ENCODE peak calls at places on chromosomes 2 and 18, in six cellular contexts. Q, K, T, E, R and S are unnamed samples.

GRCh38 chr18:13540783-13541182 is 185.6 kb downstream of the FAM210A start:
- DNase-seq in E (no peak), Q (no peak), T (no peak), K (no peak), R (no peak), S (no peak)

GRCh38 chr2:118014492-118014824 is 588 bp upstream of the CCDC93 start:
- DNase-seq in E (no peak), K (no peak), Q (no peak), T (no peak), R (no peak), S (peak)

GRCh38 chr18:50469380-50469781 is 90.5 kb upstream of the MAPK4 start:
- DNase-seq in T (peak), Q (no peak), R (no peak), E (peak), K (peak), S (no peak)

GRCh38 chr2:166516712-166517303 is 22.8 kb upstream of the SCN7A start:
- DNase-seq in K (no peak), R (peak), Q (no peak), E (no peak), T (no peak), S (no peak)

GRCh38 chr18:62486290-62486964 is 36.4 kb upstream of the ZCCHC2 start:
- DNase-seq in E (no peak), K (no peak), T (no peak), Q (no peak), R (peak), S (peak)

GRCh38 chr2:233373316-233373715 is 19.0 kb downstream of the DGKD start:
- DNase-seq in T (no peak), R (no peak), Q (no peak), K (no peak), E (no peak), S (no peak)

GRCh38 chr2:11389551-11390528 is 45.4 kb upstream of the ROCK2 start:
- DNase-seq in Q (no peak), K (no peak), R (peak), E (no peak), T (no peak), S (peak)

GRCh38 chr18:28088477-28088876 is 88.5 kb downstream of the CDH2 start:
- DNase-seq in Q (no peak), E (no peak), R (no peak), T (no peak), K (no peak), S (no peak)

GRCh38 chr18:43587538-43588153 is 310.4 kb upstream of the SYT4 start:
- DNase-seq in Q (no peak), E (no peak), R (peak), T (no peak), K (no peak), S (no peak)

GRCh38 chr2:39718483-39718882 is 52.8 kb downstream of the TMEM178A start:
- DNase-seq in K (no peak), Q (no peak), T (no peak), R (no peak), E (no peak), S (no peak)

GRCh38 chr18:2641638-2642037 is 13.9 kb upstream of the SMCHD1 start:
- DNase-seq in E (no peak), R (peak), Q (no peak), T (no peak), K (no peak), S (no peak)

GRCh38 chr2:9508934-9509333 is 34.6 kb downstream of the IAH1 start:
- DNase-seq in R (no peak), Q (no peak), T (no peak), E (no peak), K (no peak), S (no peak)

GRCh38 chr2:69524799-69525198 is 87.6 kb upstream of the NFU1 start:
- DNase-seq in K (no peak), Q (no peak), R (no peak), T (no peak), E (no peak), S (no peak)

GRCh38 chr2:157925071-157925470 is 48.9 kb upstream of the ACVR1 start:
- DNase-seq in Q (no peak), R (no peak), T (no peak), E (no peak), K (no peak), S (no peak)

GRCh38 chr2:218432676-218433365 is 13.9 kb downstream of the VIL1 start:
- DNase-seq in Q (no peak), K (no peak), T (no peak), E (no peak), R (no peak), S (no peak)

GRCh38 chr2:135563793-135564192 is 32.5 kb downstream of the R3HDM1 start:
- DNase-seq in K (no peak), T (no peak), Q (no peak), E (no peak), R (no peak), S (no peak)

GRCh38 chr2:74005786-74006185 is 21.1 kb downstream of the TET3 start:
- DNase-seq in R (peak), E (no peak), T (no peak), K (no peak), Q (no peak), S (no peak)

GRCh38 chr2:109143214-109144187 is 14.5 kb downstream of the SH3RF3 start:
- DNase-seq in E (no peak), T (no peak), R (no peak), K (no peak), Q (no peak), S (no peak)

GRCh38 chr18:5103693-5104092 is 93.4 kb downstream of the AKAIN1 start:
- DNase-seq in Q (no peak), R (no peak), E (no peak), K (no peak), T (no peak), S (no peak)

GRCh38 chr18:49459404-49460171 is 857 bp downstream of the DYM start:
- DNase-seq in E (no peak), K (peak), Q (no peak), T (no peak), R (peak), S (no peak)

GRCh38 chr18:55381277-55381676 is 206.7 kb downstream of the TCF4 start:
- DNase-seq in Q (peak), K (no peak), R (peak), E (no peak), T (no peak), S (no peak)

GRCh38 chr2:70893186-70893585 is 42.5 kb upstream of the ATP6V1B1 start:
- DNase-seq in T (no peak), Q (no peak), E (no peak), R (no peak), K (no peak), S (no peak)

GRCh38 chr2:69995511-69995910 is 34.1 kb upstream of the ASPRV1 start:
- DNase-seq in E (no peak), R (no peak), K (no peak), Q (no peak), T (no peak), S (no peak)

GRCh38 chr2:168992026-168992425 is 39.1 kb downstream of the ABCB11 start:
- DNase-seq in Q (no peak), T (no peak), R (peak), E (no peak), K (no peak), S (no peak)

GRCh38 chr2:216139884-216140283 is 30.7 kb downstream of the XRCC5 start:
- DNase-seq in R (no peak), T (no peak), E (no peak), Q (no peak), K (no peak), S (no peak)

GRCh38 chr2:110853516-110853915 is 121.1 kb downstream of the ACOXL start:
- DNase-seq in T (no peak), R (peak), K (no peak), E (no peak), Q (no peak), S (no peak)

GRCh38 chr2:212905640-212906201 is 245.7 kb downstream of the IKZF2 start:
- DNase-seq in R (peak), Q (no peak), K (no peak), T (no peak), E (no peak), S (no peak)

GRCh38 chr2:236025892-236026291 is 142.3 kb downstream of the GBX2 start:
- DNase-seq in R (no peak), K (no peak), T (no peak), E (no peak), Q (no peak), S (no peak)

GRCh38 chr18:58419587-58420199 is 209.2 kb downstream of the ALPK2 start:
- DNase-seq in T (no peak), K (no peak), R (no peak), E (no peak), Q (no peak), S (no peak)

GRCh38 chr18:60413944-60414547 is 41.5 kb upstream of the MC4R start:
- DNase-seq in K (no peak), T (no peak), R (no peak), E (no peak), Q (no peak), S (no peak)

GRCh38 chr2:30756051-30756719 is 51.1 kb downstream of the CAPN13 start:
- DNase-seq in Q (no peak), T (no peak), K (no peak), R (peak), E (no peak), S (peak)

GRCh38 chr18:12008181-12008767 is 27.0 kb downstream of the IMPA2 start:
- DNase-seq in E (no peak), R (no peak), K (no peak), T (no peak), Q (no peak), S (no peak)

GRCh38 chr2:144324446-144325045 is 195.4 kb downstream of the ZEB2 start:
- DNase-seq in K (no peak), E (no peak), R (no peak), T (no peak), Q (no peak), S (no peak)

GRCh38 chr2:227482638-227483340 is 10.8 kb downstream of the AGFG1 start:
- DNase-seq in K (no peak), E (no peak), T (no peak), Q (no peak), R (peak), S (no peak)

GRCh38 chr2:136909777-136910176 is 144.4 kb downstream of the THSD7B start:
- DNase-seq in R (no peak), Q (no peak), E (no peak), K (no peak), T (no peak), S (no peak)

GRCh38 chr18:48806551-48807261 is 144.1 kb downstream of the SMAD7 start:
- DNase-seq in K (peak), T (peak), R (no peak), E (no peak), Q (no peak), S (no peak)

GRCh38 chr18:8947576-8947975 is 154.9 kb upstream of the NDUFV2 start:
- DNase-seq in E (no peak), T (no peak), K (no peak), Q (no peak), R (peak), S (no peak)

GRCh38 chr2:70851704-70852103 is 16.1 kb upstream of the CD207 start:
- DNase-seq in T (no peak), R (no peak), Q (no peak), E (no peak), K (no peak), S (no peak)

GRCh38 chr18:3675994-3676393 is 226.0 kb downstream of the TGIF1 start:
- DNase-seq in T (no peak), K (no peak), Q (no peak), E (no peak), R (no peak), S (no peak)

GRCh38 chr2:21318263-21318662 is 194.5 kb downstream of the TDRD15 start:
- DNase-seq in T (no peak), R (no peak), E (no peak), K (no peak), Q (no peak), S (no peak)

GRCh38 chr2:21317131-21317530 is 193.4 kb downstream of the TDRD15 start:
- DNase-seq in E (peak), K (peak), T (peak), R (peak), Q (no peak), S (no peak)
- TF ChIP-seq CTCF in E (peak), K (peak), T (peak), R (no peak), Q (no peak), S (peak)

GRCh38 chr2:23621616-23622015 is 236.6 kb downstream of the KLHL29 start:
- DNase-seq in R (no peak), Q (no peak), T (no peak), E (no peak), K (no peak), S (peak)
- TF ChIP-seq CTCF in R (no peak), Q (no peak), T (no peak), E (no peak), K (no peak), S (no peak)

GRCh38 chr2:160292225-160292624 is 92.2 kb upstream of the ITGB6 start:
- DNase-seq in R (peak), Q (no peak), E (no peak), T (no peak), K (no peak), S (no peak)
- TF ChIP-seq CTCF in R (no peak), Q (no peak), E (no peak), T (peak), K (no peak), S (no peak)

GRCh38 chr2:217360111-217360510 is 500.2 kb upstream of the TNP1 start:
- DNase-seq in E (no peak), T (no peak), Q (no peak), K (peak), R (no peak), S (no peak)

GRCh38 chr2:217360781-217361485 is 501.1 kb upstream of the TNP1 start:
- DNase-seq in R (peak), Q (peak), T (no peak), K (peak), E (peak), S (peak)

GRCh38 chr2:217356795-217357194 is 496.9 kb upstream of the TNP1 start:
- DNase-seq in R (peak), Q (no peak), E (peak), T (no peak), K (peak), S (no peak)

GRCh38 chr2:217356142-217356541 is 496.3 kb upstream of the TNP1 start:
- DNase-seq in R (no peak), E (no peak), T (no peak), Q (no peak), K (no peak), S (no peak)

GRCh38 chr2:217357886-217358620 is 498.2 kb upstream of the TNP1 start:
- DNase-seq in T (no peak), Q (no peak), K (no peak), E (no peak), R (no peak), S (no peak)
- TF ChIP-seq CTCF in T (no peak), Q (no peak), K (no peak), E (no peak), R (no peak), S (no peak)

GRCh38 chr2:46461716-46462171 is 17.6 kb upstream of the TMEM247 start:
- DNase-seq in Q (no peak), T (no peak), K (no peak), E (no peak), R (no peak), S (no peak)
- TF ChIP-seq CTCF in Q (no peak), T (no peak), K (no peak), E (no peak), R (no peak), S (peak)

GRCh38 chr2:72920317-72921087 is 3.2 kb downstream of the EMX1 start:
- DNase-seq in R (peak), K (no peak), E (no peak), T (no peak), Q (no peak), S (no peak)
- TF ChIP-seq CTCF in R (no peak), K (no peak), E (no peak), T (no peak), Q (no peak), S (no peak)

DNA sequence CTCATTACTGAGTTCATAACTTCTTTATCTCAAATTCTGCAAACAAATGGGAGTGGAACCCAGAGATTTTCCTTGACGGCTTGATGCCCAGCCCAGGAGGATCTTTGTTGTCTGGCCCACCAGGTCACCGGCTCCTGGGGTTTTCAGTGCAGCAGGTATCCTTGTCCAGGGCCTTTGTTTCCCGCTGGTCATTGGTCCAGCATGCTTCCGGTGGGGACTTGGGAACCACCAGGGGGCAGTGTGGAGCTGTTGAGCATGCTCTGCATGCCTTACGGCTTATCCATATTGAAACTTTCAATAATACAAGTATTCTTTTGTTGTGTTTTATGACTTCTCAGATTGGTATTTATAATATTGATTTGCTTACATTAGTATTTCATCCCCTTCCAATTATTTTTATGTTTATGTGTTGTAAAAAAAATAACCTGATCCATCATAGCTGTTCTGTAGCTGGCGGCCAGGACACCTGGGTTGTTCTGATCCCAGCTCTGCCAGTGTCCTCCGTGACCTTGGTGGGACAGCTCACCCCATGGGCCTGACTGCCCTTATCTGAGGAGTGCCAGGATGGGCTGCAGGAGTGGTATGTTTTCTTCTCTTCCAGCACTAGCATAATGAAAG is 61.3 kb downstream of the TGOLN2 start:
- DNase-seq in R (peak), K (peak), T (peak), Q (no peak), E (peak), S (peak)
- TF ChIP-seq CTCF in R (peak), K (peak), T (peak), Q (peak), E (peak), S (peak)

DNA sequence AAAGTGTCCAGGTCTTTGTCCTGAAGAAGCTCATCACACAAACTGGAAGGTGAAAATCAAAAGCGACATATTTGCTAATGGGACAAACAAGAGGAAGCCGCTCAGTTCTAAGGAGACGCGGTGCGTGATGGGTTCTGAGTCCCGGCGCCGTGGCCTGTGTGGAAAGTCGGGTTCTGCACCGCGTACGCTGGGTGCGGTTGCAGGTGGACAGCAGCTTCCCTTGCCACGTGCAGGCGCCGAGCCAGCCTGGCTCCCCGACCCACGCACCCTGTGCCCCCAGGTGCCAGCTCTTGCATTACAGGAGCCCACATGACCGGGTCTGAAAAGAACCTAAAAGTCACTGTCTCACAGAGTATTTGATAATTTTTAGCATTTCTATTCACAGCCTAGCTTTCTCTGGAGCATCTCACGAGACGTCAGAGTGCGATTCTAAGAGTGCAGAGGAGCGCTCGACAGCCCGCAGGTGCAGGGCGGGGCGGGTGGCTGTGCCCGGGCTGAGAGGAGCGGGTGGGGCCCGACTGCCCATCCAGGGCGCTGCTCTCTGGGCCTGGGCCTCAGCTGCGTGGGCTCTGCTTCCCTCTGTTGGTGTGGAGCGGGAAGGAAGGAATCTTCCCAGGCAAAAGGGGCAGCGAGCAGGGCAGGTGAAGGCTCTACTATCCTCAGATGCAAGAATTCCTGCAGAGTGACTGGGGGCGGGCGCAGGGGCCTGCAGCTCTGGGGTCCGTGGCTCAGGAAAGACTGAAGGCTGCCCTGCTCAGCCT is 39.4 kb downstream of the MYT1L start:
- DNase-seq in E (no peak), Q (no peak), K (no peak), T (no peak), R (no peak), S (peak)
- TF ChIP-seq CTCF in E (peak), Q (peak), K (no peak), T (peak), R (no peak), S (peak)

GRCh38 chr2:201261911-201262310 is 1.6 kb downstream of the CASP8 start:
- DNase-seq in E (no peak), K (no peak), T (no peak), Q (no peak), R (no peak), S (no peak)

GRCh38 chr2:201259216-201259615 is 1.1 kb upstream of the CASP8 start:
- DNase-seq in Q (no peak), R (no peak), K (no peak), E (no peak), T (no peak), S (no peak)

GRCh38 chr2:201262718-201263117 is 2.4 kb downstream of the CASP8 start:
- DNase-seq in Q (no peak), E (no peak), T (no peak), R (no peak), K (no peak), S (no peak)

GRCh38 chr2:201260302-201260800 is at the start of gene CASP8:
- DNase-seq in Q (no peak), R (peak), T (peak), K (peak), E (no peak), S (no peak)

DNA sequence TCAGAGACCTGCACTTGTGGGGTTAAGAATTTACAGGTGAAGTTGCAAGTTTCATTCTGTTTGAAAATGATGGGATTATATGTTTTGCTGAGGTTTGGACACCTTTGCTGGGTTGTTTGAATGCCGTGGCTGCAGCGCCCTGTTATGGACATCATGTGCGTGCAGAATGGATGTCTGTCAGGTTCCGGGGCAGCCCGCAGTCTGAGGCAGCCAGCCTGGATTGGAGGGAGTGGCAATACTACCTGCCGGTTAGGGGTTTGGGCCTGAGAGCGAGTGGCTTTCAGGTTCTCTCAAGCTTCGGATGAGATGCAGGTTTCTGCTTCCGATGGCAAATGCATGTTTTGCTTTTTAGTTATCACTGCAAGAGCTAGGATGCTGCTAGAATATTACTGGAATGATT is 1.1 kb downstream of the CASP8 start:
- DNase-seq in K (no peak), Q (no peak), R (no peak), E (no peak), T (no peak), S (no peak)
- TF ChIP-seq CTCF in K (no peak), Q (no peak), R (no peak), E (no peak), T (no peak), S (no peak)